ENCODE peak calls at places on chromosomes 12 and 14, in eight cellular contexts. W, L, H, R, V, J, T and U are unnamed samples.

GRCh38 chr14:86124328-86124727 is 594.4 kb downstream of the FLRT2 start:
- DNase-seq in T (no peak), W (no peak), J (no peak), V (no peak), L (no peak), R (no peak), H (no peak), U (no peak)

GRCh38 chr12:123064885-123065619 is 84.6 kb downstream of the ARL6IP4 start:
- DNase-seq in V (no peak), H (no peak), W (no peak), J (no peak), T (no peak), L (no peak), R (no peak), U (no peak)

GRCh38 chr12:123941485-123942276 is 30.9 kb downstream of the CCDC92 start:
- DNase-seq in R (no peak), W (no peak), T (no peak), J (no peak), L (no peak), V (peak), H (no peak), U (peak)

GRCh38 chr12:123075092-123075491 is 75.8 kb downstream of the PITPNM2 start:
- DNase-seq in J (no peak), W (no peak), R (no peak), T (no peak), V (peak), H (no peak), L (no peak), U (no peak)

GRCh38 chr12:54304187-54304810 is 3.5 kb upstream of the NFE2 start:
- DNase-seq in T (peak), V (peak), W (peak), J (peak), H (peak), L (no peak), R (peak), U (peak)

GRCh38 chr12:50647479-50647878 is 116.4 kb upstream of the ATF1 start:
- DNase-seq in J (no peak), R (no peak), H (peak), T (no peak), L (no peak), V (peak), W (no peak), U (no peak)

GRCh38 chr12:132872073-132872855 is 15.1 kb downstream of the CHFR start:
- DNase-seq in T (no peak), L (no peak), W (no peak), H (no peak), J (no peak), R (no peak), V (no peak), U (no peak)

GRCh38 chr14:57818511-57818910 is 47.4 kb downstream of the SLC35F4 start:
- DNase-seq in V (no peak), W (no peak), L (no peak), T (no peak), R (no peak), H (no peak), J (no peak), U (no peak)

GRCh38 chr14:21251215-21251614 is 18.0 kb downstream of the HNRNPC start:
- DNase-seq in L (no peak), R (no peak), W (no peak), T (no peak), H (no peak), V (no peak), J (no peak), U (no peak)

GRCh38 chr12:99521664-99522063 is 125.9 kb upstream of the GARIN6 start:
- DNase-seq in L (no peak), R (no peak), V (no peak), W (no peak), H (no peak), T (no peak), J (no peak), U (no peak)

GRCh38 chr12:115736360-115736759 is 541.1 kb downstream of the MED13L start:
- DNase-seq in T (no peak), J (no peak), R (no peak), W (no peak), L (no peak), H (no peak), V (no peak), U (no peak)

GRCh38 chr14:50397461-50398196 is 948 bp upstream of the CDKL1 start:
- DNase-seq in V (peak), R (no peak), J (no peak), T (no peak), H (peak), L (no peak), W (peak), U (no peak)

GRCh38 chr14:64654931-64655330 is 49.3 kb upstream of the PLEKHG3 start:
- DNase-seq in W (no peak), T (no peak), V (peak), L (no peak), R (no peak), J (no peak), H (no peak), U (peak)

GRCh38 chr12:81596558-81596957 is 162.6 kb downstream of the PPFIA2 start:
- DNase-seq in R (no peak), V (no peak), H (no peak), T (no peak), L (no peak), J (no peak), W (no peak), U (no peak)

GRCh38 chr12:107079172-107080011 is 14.0 kb downstream of the CRY1 start:
- DNase-seq in W (no peak), T (no peak), V (peak), R (no peak), H (peak), J (no peak), L (no peak), U (peak)

GRCh38 chr12:46433829-46434228 is 61.3 kb upstream of the SLC38A2 start:
- DNase-seq in T (no peak), R (no peak), H (no peak), V (no peak), J (no peak), L (no peak), W (no peak), U (no peak)

GRCh38 chr12:69789351-69789750 is 35.7 kb upstream of the MYRFL start:
- DNase-seq in V (no peak), J (no peak), T (no peak), L (no peak), W (no peak), H (no peak), R (no peak), U (no peak)

GRCh38 chr14:61177279-61178225 is 103.6 kb downstream of the TMEM30B start:
- DNase-seq in H (no peak), V (peak), L (no peak), R (no peak), J (no peak), W (no peak), T (no peak), U (no peak)

GRCh38 chr14:81831128-81831815 is 297.6 kb upstream of the SEL1L start:
- DNase-seq in R (peak), H (no peak), L (no peak), J (peak), V (no peak), W (peak), T (no peak), U (no peak)

GRCh38 chr12:27013606-27014084 is 539 bp downstream of the TM7SF3 start:
- DNase-seq in H (no peak), T (no peak), J (no peak), R (no peak), L (no peak), W (no peak), V (peak), U (peak)

GRCh38 chr12:54588110-54588831 is at the start of gene PPP1R1A:
- DNase-seq in V (no peak), L (no peak), W (peak), J (peak), H (no peak), T (no peak), R (peak), U (no peak)

GRCh38 chr12:106098691-106099200 is 40.0 kb downstream of the NUAK1 start:
- DNase-seq in J (no peak), V (no peak), H (peak), W (no peak), T (no peak), L (no peak), R (no peak), U (no peak)

GRCh38 chr12:79689477-79690155 is 1.1 kb downstream of the PAWR start:
- DNase-seq in R (peak), H (peak), V (peak), W (peak), J (peak), T (peak), L (no peak), U (peak)

GRCh38 chr14:67469954-67470353 is 18.6 kb downstream of the TMEM229B start:
- DNase-seq in H (no peak), L (no peak), W (no peak), V (no peak), J (no peak), R (no peak), T (no peak), U (no peak)

GRCh38 chr14:91229743-91230200 is 14.7 kb downstream of the GPR68 start:
- DNase-seq in L (no peak), J (no peak), T (peak), W (no peak), R (no peak), V (peak), H (no peak), U (peak)

GRCh38 chr12:119850330-119850729 is 26.8 kb downstream of the CIT start:
- DNase-seq in T (no peak), J (no peak), H (no peak), V (no peak), L (no peak), R (no peak), W (no peak), U (no peak)

GRCh38 chr12:46944771-46945170 is 119.0 kb upstream of the SLC38A4 start:
- DNase-seq in R (no peak), H (no peak), L (no peak), W (no peak), T (no peak), J (no peak), V (no peak), U (no peak)

GRCh38 chr12:94289551-94290312 is 141.4 kb downstream of the PLXNC1 start:
- DNase-seq in J (no peak), H (no peak), L (no peak), R (no peak), T (no peak), W (no peak), V (peak), U (peak)

GRCh38 chr14:68140111-68140741 is 320.6 kb downstream of the RAD51B start:
- DNase-seq in W (no peak), L (peak), R (no peak), H (peak), V (peak), T (no peak), J (peak), U (peak)

GRCh38 chr12:115983226-115983798 is 294.2 kb downstream of the MED13L start:
- DNase-seq in J (no peak), V (no peak), T (no peak), W (no peak), L (no peak), R (no peak), H (peak), U (no peak)

GRCh38 chr14:102652194-102652593 is 59.7 kb downstream of the RCOR1 start:
- DNase-seq in T (no peak), L (no peak), H (no peak), V (no peak), J (no peak), R (no peak), W (no peak), U (peak)

GRCh38 chr12:47164730-47165439 is 85.1 kb upstream of the AMIGO2 start:
- DNase-seq in V (peak), T (no peak), H (no peak), W (no peak), L (no peak), J (no peak), R (no peak), U (peak)

GRCh38 chr12:110796952-110797351 is 49.8 kb upstream of the CCDC63 start:
- DNase-seq in H (no peak), J (no peak), W (no peak), R (no peak), V (no peak), L (no peak), T (no peak), U (no peak)

GRCh38 chr14:70754989-70755388 is 54.3 kb downstream of the MAP3K9 start:
- DNase-seq in H (peak), W (no peak), T (no peak), V (peak), L (no peak), J (no peak), R (no peak), U (peak)

GRCh38 chr14:20524027-20524426 is 18.7 kb downstream of the RNASE10 start:
- DNase-seq in H (no peak), R (no peak), T (no peak), L (no peak), W (no peak), V (no peak), J (no peak), U (no peak)

GRCh38 chr12:108846320-108846719 is 11.1 kb downstream of the SSH1 start:
- DNase-seq in L (no peak), T (no peak), R (peak), V (peak), H (no peak), J (peak), W (peak), U (no peak)

GRCh38 chr12:25829192-25829591 is 129.3 kb upstream of the RASSF8 start:
- DNase-seq in T (no peak), R (no peak), V (peak), J (no peak), L (peak), W (no peak), H (no peak), U (peak)

GRCh38 chr12:7209958-7210357 is 20.5 kb downstream of the PEX5 start:
- DNase-seq in V (no peak), W (no peak), T (no peak), L (no peak), J (no peak), H (no peak), R (no peak), U (no peak)

GRCh38 chr12:24133385-24133784 is 183.9 kb upstream of the SOX5 start:
- DNase-seq in H (peak), J (no peak), W (no peak), T (no peak), L (no peak), V (no peak), R (no peak), U (no peak)

GRCh38 chr14:23052182-23052623 is 5.1 kb downstream of the CDH24 start:
- DNase-seq in T (no peak), H (peak), L (no peak), J (no peak), R (no peak), W (no peak), V (no peak), U (no peak)
- TF ChIP-seq CTCF in T (no peak), H (peak), L (no peak), J (peak), R (peak), W (no peak), V (peak), U (peak)

DNA sequence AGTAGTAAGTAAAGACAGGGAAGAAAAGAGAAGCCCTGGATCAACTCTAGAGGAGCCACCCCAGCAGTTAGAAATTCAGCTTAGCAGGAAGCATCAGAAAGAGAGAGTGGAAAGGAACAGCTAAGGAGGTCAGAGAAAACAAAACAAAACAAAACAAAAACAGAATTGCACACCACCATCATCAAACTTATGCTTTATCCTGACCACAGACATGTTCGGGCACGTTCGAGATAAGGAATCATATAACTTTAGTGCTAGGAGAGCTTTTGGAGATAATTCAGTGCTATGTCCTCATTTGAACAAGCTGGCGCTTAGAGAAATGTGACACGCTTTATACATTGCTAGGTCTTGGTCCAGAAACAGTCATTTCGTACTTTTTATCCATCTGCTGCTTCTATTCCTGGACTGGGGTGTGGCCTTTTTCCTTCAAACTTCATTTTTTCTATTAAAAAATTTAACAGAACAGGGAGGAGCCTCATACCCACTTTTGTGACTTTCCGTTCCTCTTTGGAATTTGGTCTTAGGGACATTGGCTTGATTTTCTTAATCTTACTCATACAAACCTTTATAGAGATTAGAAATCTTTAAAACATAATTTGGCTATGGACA is 213.1 kb downstream of the PTPRO start:
- DNase-seq in L (no peak), H (no peak), T (no peak), R (no peak), V (no peak), W (no peak), J (no peak), U (no peak)
- H3K4me3 ChIP-seq in L (no peak), H (no peak), T (no peak), R (no peak), V (no peak), W (no peak), J (no peak), U (no peak)

GRCh38 chr12:130819681-130820080 is 19.4 kb downstream of the STX2 start:
- DNase-seq in T (no peak), L (no peak), V (no peak), J (no peak), R (no peak), H (no peak), W (no peak), U (no peak)

GRCh38 chr12:130817804-130818203 is 21.2 kb downstream of the STX2 start:
- DNase-seq in R (no peak), T (no peak), H (no peak), V (no peak), W (no peak), L (no peak), J (no peak), U (no peak)

GRCh38 chr12:130816055-130816454 is 23.0 kb downstream of the STX2 start:
- DNase-seq in V (no peak), T (no peak), H (no peak), J (no peak), W (no peak), L (no peak), R (no peak), U (no peak)

GRCh38 chr12:130818381-130819247 is 20.4 kb downstream of the STX2 start:
- DNase-seq in V (no peak), J (peak), H (no peak), L (no peak), W (peak), R (peak), T (peak), U (peak)

DNA sequence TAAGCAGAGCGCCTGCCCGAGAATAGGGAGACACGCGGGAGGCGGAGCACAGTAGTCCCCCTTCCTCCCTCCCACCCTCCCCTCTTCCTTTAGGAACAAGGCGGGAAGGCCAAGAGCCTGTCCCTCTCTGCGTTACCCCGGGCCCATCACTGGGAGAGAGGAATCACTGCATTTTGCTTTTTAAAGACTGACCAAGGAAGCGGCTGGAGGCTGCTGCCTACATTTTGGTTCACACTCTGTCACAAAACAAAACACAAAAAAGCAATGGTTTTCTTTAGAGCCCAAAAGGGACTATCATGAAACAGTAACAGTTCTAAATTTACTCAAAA is 19.8 kb downstream of the STX2 start:
- DNase-seq in H (no peak), R (no peak), T (no peak), W (no peak), L (no peak), J (no peak), V (no peak), U (no peak)
- TF ChIP-seq CTCF in H (no peak), R (peak), T (no peak), W (no peak), L (no peak), J (peak), V (no peak), U (no peak)

GRCh38 chr14:100673807-100674154 is 52.9 kb upstream of the DLK1 start:
- DNase-seq in T (no peak), J (no peak), V (no peak), R (no peak), W (no peak), L (no peak), H (no peak), U (no peak)
- H3K4me3 ChIP-seq in T (no peak), J (no peak), V (no peak), R (no peak), W (no peak), L (no peak), H (no peak), U (no peak)

GRCh38 chr12:12336049-12336411 is 14.0 kb downstream of the MANSC1 start:
- DNase-seq in R (no peak), V (no peak), T (no peak), W (no peak), H (peak), J (no peak), L (no peak), U (peak)

GRCh38 chr12:12333980-12334709 is 15.9 kb downstream of the MANSC1 start:
- DNase-seq in H (peak), J (peak), R (peak), W (peak), L (no peak), T (peak), V (peak), U (peak)

GRCh38 chr12:12336511-12336910 is 13.5 kb downstream of the MANSC1 start:
- DNase-seq in V (no peak), W (no peak), T (no peak), R (no peak), L (no peak), H (no peak), J (no peak), U (no peak)

GRCh38 chr12:12333407-12333831 is 16.6 kb downstream of the MANSC1 start:
- DNase-seq in V (no peak), H (no peak), T (peak), L (peak), W (no peak), J (no peak), R (no peak), U (peak)

DNA sequence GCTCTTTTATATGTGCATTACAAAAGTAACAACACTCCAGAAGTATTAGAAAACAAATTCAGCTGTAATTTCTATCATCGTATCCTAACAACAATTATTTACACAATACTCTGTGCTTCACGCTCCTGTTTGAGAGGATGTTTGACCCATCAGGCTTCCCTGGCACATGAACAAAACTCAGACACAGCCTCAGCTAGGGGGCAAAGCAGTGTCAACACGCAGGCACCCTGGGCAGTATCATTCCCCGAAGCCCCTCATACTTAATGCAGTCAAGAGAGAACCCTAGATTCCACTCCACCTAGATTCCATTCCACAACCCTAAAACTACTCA is 15.4 kb downstream of the MANSC1 start:
- DNase-seq in V (no peak), J (no peak), T (no peak), W (no peak), L (no peak), H (no peak), R (no peak), U (no peak)
- TF ChIP-seq CTCF in V (no peak), J (no peak), T (no peak), W (no peak), L (no peak), H (no peak), R (no peak), U (no peak)

GRCh38 chr12:131521326-131521725 is 189.6 kb upstream of the SFSWAP start:
- DNase-seq in L (no peak), J (no peak), R (no peak), H (no peak), W (no peak), T (no peak), V (no peak), U (no peak)
- H3K4me3 ChIP-seq in L (no peak), J (no peak), R (no peak), H (no peak), W (no peak), T (no peak), V (no peak), U (no peak)

GRCh38 chr12:104056419-104056972 is 6.5 kb upstream of the GLT8D2 start:
- DNase-seq in J (no peak), H (no peak), L (no peak), W (no peak), R (no peak), T (no peak), V (peak), U (no peak)
- TF ChIP-seq CTCF in J (no peak), H (no peak), L (no peak), W (no peak), R (no peak), T (no peak), V (no peak), U (no peak)

GRCh38 chr14:94120667-94121335 is 8.6 kb downstream of the IFI27L2 start:
- DNase-seq in R (no peak), J (no peak), T (no peak), L (peak), V (peak), H (no peak), W (no peak), U (no peak)

GRCh38 chr14:94123868-94124267 is 5.5 kb downstream of the IFI27L2 start:
- DNase-seq in R (no peak), T (no peak), W (no peak), L (no peak), V (no peak), H (peak), J (peak), U (no peak)

GRCh38 chr14:94123296-94123695 is 6.1 kb downstream of the IFI27L2 start:
- DNase-seq in J (peak), V (no peak), W (no peak), T (no peak), L (no peak), H (no peak), R (no peak), U (no peak)

GRCh38 chr14:94121485-94121884 is 7.9 kb downstream of the IFI27L2 start:
- DNase-seq in R (no peak), L (no peak), T (no peak), W (no peak), V (no peak), J (peak), H (no peak), U (no peak)

GRCh38 chr14:94122438-94122837 is 7.0 kb downstream of the IFI27L2 start:
- DNase-seq in R (no peak), L (no peak), T (no peak), J (peak), V (no peak), W (no peak), H (no peak), U (no peak)
- H3K4me3 ChIP-seq in R (no peak), L (no peak), T (no peak), J (no peak), V (no peak), W (no peak), H (no peak), U (no peak)